ENCODE peak calls at places on chromosomes 1 and 21, in nine cellular contexts. One of them, this sample, is unnamed.

GRCh38 chr1:218669431-218669830 is 324.3 kb downstream of the TGFB2 start:
- DNase-seq in AG04450: no peak
- DNase-seq in fibroblast of lung: no peak
- DNase-seq in fibroblast of mammary gland: peak
- DNase-seq in activated B cell treated with CpG ODN at 0.5 μM for 24 hours: no peak
- DNase-seq in neural progenitor cell: no peak
- DNase-seq in uterus: no peak
- DNase-seq in RWPE2: no peak
- DNase-seq in endothelial cell: no peak
- DNase-seq in this sample: no peak

GRCh38 chr1:169690489-169690888 is 20.9 kb downstream of the SELL start:
- DNase-seq in endothelial cell: no peak
- DNase-seq in uterus: no peak
- DNase-seq in fibroblast of mammary gland: no peak
- DNase-seq in neural progenitor cell: no peak
- DNase-seq in fibroblast of lung: no peak
- DNase-seq in activated B cell treated with CpG ODN at 0.5 μM for 24 hours: no peak
- DNase-seq in AG04450: no peak
- DNase-seq in RWPE2: no peak
- DNase-seq in this sample: no peak

GRCh38 chr1:220681220-220681847 is 8.8 kb upstream of the C1orf115 start:
- DNase-seq in fibroblast of lung: peak
- DNase-seq in fibroblast of mammary gland: peak
- DNase-seq in RWPE2: no peak
- DNase-seq in neural progenitor cell: no peak
- DNase-seq in uterus: no peak
- DNase-seq in activated B cell treated with CpG ODN at 0.5 μM for 24 hours: no peak
- DNase-seq in endothelial cell: no peak
- DNase-seq in AG04450: no peak
- DNase-seq in this sample: no peak

GRCh38 chr1:201501144-201501543 is 5.8 kb downstream of the CSRP1 start:
- DNase-seq in AG04450: peak
- DNase-seq in endothelial cell: no peak
- DNase-seq in RWPE2: no peak
- DNase-seq in uterus: peak
- DNase-seq in activated B cell treated with CpG ODN at 0.5 μM for 24 hours: no peak
- DNase-seq in fibroblast of mammary gland: peak
- DNase-seq in neural progenitor cell: no peak
- DNase-seq in fibroblast of lung: peak
- DNase-seq in this sample: no peak

GRCh38 chr1:183840140-183840539 is 35.2 kb downstream of the RGL1 start:
- DNase-seq in activated B cell treated with CpG ODN at 0.5 μM for 24 hours: no peak
- DNase-seq in RWPE2: no peak
- DNase-seq in AG04450: no peak
- DNase-seq in fibroblast of mammary gland: peak
- DNase-seq in endothelial cell: no peak
- DNase-seq in uterus: no peak
- DNase-seq in neural progenitor cell: no peak
- DNase-seq in fibroblast of lung: peak
- DNase-seq in this sample: no peak

GRCh38 chr1:37741130-37741529 is 23.8 kb downstream of the EPHA10 start:
- DNase-seq in endothelial cell: no peak
- DNase-seq in RWPE2: peak
- DNase-seq in fibroblast of mammary gland: peak
- DNase-seq in neural progenitor cell: no peak
- DNase-seq in activated B cell treated with CpG ODN at 0.5 μM for 24 hours: no peak
- DNase-seq in AG04450: no peak
- DNase-seq in uterus: no peak
- DNase-seq in fibroblast of lung: no peak
- DNase-seq in this sample: no peak

GRCh38 chr1:107935396-107936064 is 29.4 kb downstream of the VAV3 start:
- DNase-seq in AG04450: no peak
- DNase-seq in fibroblast of lung: no peak
- DNase-seq in fibroblast of mammary gland: peak
- DNase-seq in RWPE2: no peak
- DNase-seq in neural progenitor cell: no peak
- DNase-seq in endothelial cell: no peak
- DNase-seq in activated B cell treated with CpG ODN at 0.5 μM for 24 hours: peak
- DNase-seq in uterus: no peak
- DNase-seq in this sample: no peak

GRCh38 chr1:160474392-160475242 is 48.4 kb downstream of the SLAMF6 start:
- DNase-seq in fibroblast of mammary gland: no peak
- DNase-seq in uterus: no peak
- DNase-seq in activated B cell treated with CpG ODN at 0.5 μM for 24 hours: no peak
- DNase-seq in RWPE2: no peak
- DNase-seq in AG04450: no peak
- DNase-seq in endothelial cell: no peak
- DNase-seq in neural progenitor cell: no peak
- DNase-seq in fibroblast of lung: no peak
- DNase-seq in this sample: no peak

GRCh38 chr1:212759683-212760082 is 31.9 kb downstream of the NSL1 start:
- DNase-seq in fibroblast of lung: no peak
- DNase-seq in endothelial cell: no peak
- DNase-seq in uterus: no peak
- DNase-seq in RWPE2: no peak
- DNase-seq in fibroblast of mammary gland: no peak
- DNase-seq in neural progenitor cell: no peak
- DNase-seq in AG04450: no peak
- DNase-seq in activated B cell treated with CpG ODN at 0.5 μM for 24 hours: no peak
- DNase-seq in this sample: no peak

GRCh38 chr1:212754715-212755114 is 36.9 kb downstream of the NSL1 start:
- DNase-seq in AG04450: no peak
- DNase-seq in activated B cell treated with CpG ODN at 0.5 μM for 24 hours: no peak
- DNase-seq in endothelial cell: no peak
- DNase-seq in fibroblast of mammary gland: no peak
- DNase-seq in uterus: no peak
- DNase-seq in fibroblast of lung: no peak
- DNase-seq in neural progenitor cell: no peak
- DNase-seq in RWPE2: no peak
- DNase-seq in this sample: no peak

GRCh38 chr1:212762839-212763238 is 28.7 kb downstream of the NSL1 start:
- DNase-seq in neural progenitor cell: no peak
- DNase-seq in AG04450: no peak
- DNase-seq in fibroblast of mammary gland: no peak
- DNase-seq in endothelial cell: no peak
- DNase-seq in RWPE2: no peak
- DNase-seq in fibroblast of lung: no peak
- DNase-seq in uterus: no peak
- DNase-seq in activated B cell treated with CpG ODN at 0.5 μM for 24 hours: no peak
- DNase-seq in this sample: no peak

GRCh38 chr1:212762234-212762633 is 29.3 kb downstream of the NSL1 start:
- DNase-seq in activated B cell treated with CpG ODN at 0.5 μM for 24 hours: no peak
- DNase-seq in uterus: no peak
- DNase-seq in endothelial cell: no peak
- DNase-seq in neural progenitor cell: no peak
- DNase-seq in fibroblast of mammary gland: no peak
- DNase-seq in RWPE2: no peak
- DNase-seq in fibroblast of lung: no peak
- DNase-seq in AG04450: no peak
- DNase-seq in this sample: no peak

GRCh38 chr1:212760126-212760823 is 31.3 kb downstream of the NSL1 start:
- DNase-seq in uterus: no peak
- DNase-seq in AG04450: no peak
- DNase-seq in fibroblast of mammary gland: peak
- DNase-seq in activated B cell treated with CpG ODN at 0.5 μM for 24 hours: no peak
- DNase-seq in neural progenitor cell: peak
- DNase-seq in fibroblast of lung: no peak
- DNase-seq in endothelial cell: peak
- DNase-seq in RWPE2: no peak
- DNase-seq in this sample: no peak
- TF ChIP-seq CTCF in uterus: no peak
- TF ChIP-seq CTCF in AG04450: peak
- TF ChIP-seq CTCF in fibroblast of mammary gland: peak
- TF ChIP-seq CTCF in activated B cell treated with CpG ODN at 0.5 μM for 24 hours: no peak
- TF ChIP-seq CTCF in neural progenitor cell: peak
- TF ChIP-seq CTCF in fibroblast of lung: peak
- TF ChIP-seq CTCF in endothelial cell: peak
- TF ChIP-seq CTCF in RWPE2: no peak
- TF ChIP-seq CTCF in this sample: no peak

GRCh38 chr21:17903929-17904639 is 84.9 kb upstream of the C21orf91 start:
- DNase-seq in endothelial cell: no peak
- DNase-seq in fibroblast of lung: no peak
- DNase-seq in neural progenitor cell: no peak
- DNase-seq in activated B cell treated with CpG ODN at 0.5 μM for 24 hours: no peak
- DNase-seq in uterus: no peak
- DNase-seq in RWPE2: no peak
- DNase-seq in fibroblast of mammary gland: peak
- DNase-seq in AG04450: no peak
- DNase-seq in this sample: no peak

GRCh38 chr21:17900990-17901385 is 81.8 kb upstream of the C21orf91 start:
- DNase-seq in fibroblast of mammary gland: no peak
- DNase-seq in endothelial cell: no peak
- DNase-seq in neural progenitor cell: no peak
- DNase-seq in activated B cell treated with CpG ODN at 0.5 μM for 24 hours: no peak
- DNase-seq in RWPE2: no peak
- DNase-seq in AG04450: no peak
- DNase-seq in fibroblast of lung: no peak
- DNase-seq in uterus: no peak
- DNase-seq in this sample: no peak

GRCh38 chr21:17901458-17902092 is 82.4 kb upstream of the C21orf91 start:
- DNase-seq in uterus: no peak
- DNase-seq in RWPE2: no peak
- DNase-seq in activated B cell treated with CpG ODN at 0.5 μM for 24 hours: no peak
- DNase-seq in fibroblast of mammary gland: peak
- DNase-seq in AG04450: no peak
- DNase-seq in fibroblast of lung: no peak
- DNase-seq in endothelial cell: no peak
- DNase-seq in neural progenitor cell: no peak
- DNase-seq in this sample: no peak

GRCh38 chr21:17900281-17900989 is 81.3 kb upstream of the C21orf91 start:
- DNase-seq in activated B cell treated with CpG ODN at 0.5 μM for 24 hours: no peak
- DNase-seq in fibroblast of mammary gland: no peak
- DNase-seq in uterus: no peak
- DNase-seq in RWPE2: no peak
- DNase-seq in endothelial cell: no peak
- DNase-seq in neural progenitor cell: peak
- DNase-seq in fibroblast of lung: no peak
- DNase-seq in AG04450: no peak
- DNase-seq in this sample: no peak

DNA sequence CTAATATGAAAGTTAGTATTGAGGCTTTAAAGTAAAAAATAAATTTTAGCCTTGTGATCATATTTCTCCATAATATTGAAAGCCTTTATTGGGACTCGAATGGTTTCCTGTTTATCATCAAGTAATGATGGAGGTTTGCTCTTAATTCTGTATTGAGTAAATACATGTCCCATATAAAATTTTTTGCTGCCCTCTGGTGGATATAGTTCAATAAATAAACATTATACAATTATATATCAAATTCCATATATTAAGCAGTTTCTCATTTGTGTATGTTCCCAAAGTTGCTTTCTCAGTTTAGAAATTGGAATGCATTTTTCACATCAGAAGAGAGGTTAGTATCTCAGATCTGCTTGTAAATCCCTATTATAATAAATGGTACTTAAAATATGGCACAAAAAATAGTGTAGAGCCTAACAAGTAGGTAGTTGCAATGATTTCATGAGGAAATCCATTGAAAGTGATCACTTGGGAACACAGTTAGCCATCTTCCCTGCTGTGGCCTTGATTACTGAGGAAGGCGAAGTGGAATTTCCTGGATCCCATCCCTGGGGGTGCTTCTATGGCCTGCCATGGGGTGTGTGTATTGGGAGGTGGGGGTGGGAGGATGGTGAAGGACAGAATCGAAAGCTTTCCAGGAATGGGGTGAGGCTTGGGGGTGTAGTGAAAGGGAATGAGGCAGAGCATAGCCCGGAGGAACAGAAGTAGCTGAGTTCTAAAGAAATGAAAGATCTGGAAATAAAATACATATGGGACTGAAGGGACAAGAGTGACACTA is 84.1 kb upstream of the C21orf91 start:
- DNase-seq in RWPE2: no peak
- DNase-seq in fibroblast of mammary gland: peak
- DNase-seq in fibroblast of lung: peak
- DNase-seq in AG04450: peak
- DNase-seq in endothelial cell: no peak
- DNase-seq in uterus: no peak
- DNase-seq in activated B cell treated with CpG ODN at 0.5 μM for 24 hours: no peak
- DNase-seq in neural progenitor cell: no peak
- DNase-seq in this sample: no peak
- TF ChIP-seq CTCF in RWPE2: peak
- TF ChIP-seq CTCF in fibroblast of mammary gland: no peak
- TF ChIP-seq CTCF in fibroblast of lung: no peak
- TF ChIP-seq CTCF in AG04450: peak
- TF ChIP-seq CTCF in endothelial cell: peak
- TF ChIP-seq CTCF in uterus: no peak
- TF ChIP-seq CTCF in activated B cell treated with CpG ODN at 0.5 μM for 24 hours: no peak
- TF ChIP-seq CTCF in neural progenitor cell: peak
- TF ChIP-seq CTCF in this sample: peak

GRCh38 chr21:31460985-31461384 is 116.9 kb upstream of the TIAM1 start:
- DNase-seq in RWPE2: no peak
- DNase-seq in endothelial cell: no peak
- DNase-seq in fibroblast of mammary gland: no peak
- DNase-seq in neural progenitor cell: no peak
- DNase-seq in AG04450: no peak
- DNase-seq in activated B cell treated with CpG ODN at 0.5 μM for 24 hours: no peak
- DNase-seq in uterus: no peak
- DNase-seq in fibroblast of lung: no peak
- DNase-seq in this sample: no peak

GRCh38 chr21:31456201-31456600 is 112.1 kb upstream of the TIAM1 start:
- DNase-seq in RWPE2: no peak
- DNase-seq in uterus: no peak
- DNase-seq in fibroblast of mammary gland: no peak
- DNase-seq in fibroblast of lung: no peak
- DNase-seq in neural progenitor cell: no peak
- DNase-seq in activated B cell treated with CpG ODN at 0.5 μM for 24 hours: no peak
- DNase-seq in endothelial cell: no peak
- DNase-seq in AG04450: no peak
- DNase-seq in this sample: no peak

GRCh38 chr21:31455506-31455905 is 111.4 kb upstream of the TIAM1 start:
- DNase-seq in AG04450: no peak
- DNase-seq in uterus: no peak
- DNase-seq in activated B cell treated with CpG ODN at 0.5 μM for 24 hours: no peak
- DNase-seq in neural progenitor cell: no peak
- DNase-seq in fibroblast of mammary gland: no peak
- DNase-seq in RWPE2: no peak
- DNase-seq in endothelial cell: no peak
- DNase-seq in fibroblast of lung: no peak
- DNase-seq in this sample: no peak

GRCh38 chr21:31459457-31459856 is 115.4 kb upstream of the TIAM1 start:
- DNase-seq in endothelial cell: peak
- DNase-seq in fibroblast of lung: no peak
- DNase-seq in activated B cell treated with CpG ODN at 0.5 μM for 24 hours: no peak
- DNase-seq in AG04450: no peak
- DNase-seq in fibroblast of mammary gland: no peak
- DNase-seq in RWPE2: no peak
- DNase-seq in uterus: no peak
- DNase-seq in neural progenitor cell: peak
- DNase-seq in this sample: no peak

DNA sequence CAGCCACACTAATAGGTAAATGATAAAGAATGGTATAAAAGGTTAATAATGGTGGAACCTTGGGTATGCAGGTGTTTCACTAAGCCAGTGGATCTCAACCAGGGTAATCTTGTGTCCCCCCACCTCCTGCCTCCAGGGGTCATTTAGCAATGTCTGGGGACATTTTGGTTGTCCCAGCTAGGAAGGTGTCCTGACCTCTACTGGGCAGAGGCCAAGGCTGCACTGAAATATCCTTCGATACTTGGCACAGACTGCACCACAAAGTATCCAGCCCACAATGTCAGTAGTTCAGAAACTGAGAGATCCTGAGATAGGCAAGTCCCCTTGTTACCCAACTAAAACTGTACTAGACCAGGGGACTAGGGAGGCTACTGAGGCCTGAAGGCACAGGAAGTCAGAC is 113.6 kb upstream of the TIAM1 start:
- DNase-seq in neural progenitor cell: peak
- DNase-seq in endothelial cell: peak
- DNase-seq in RWPE2: no peak
- DNase-seq in uterus: no peak
- DNase-seq in fibroblast of mammary gland: no peak
- DNase-seq in activated B cell treated with CpG ODN at 0.5 μM for 24 hours: no peak
- DNase-seq in AG04450: no peak
- DNase-seq in fibroblast of lung: no peak
- DNase-seq in this sample: no peak
- TF ChIP-seq CTCF in neural progenitor cell: peak
- TF ChIP-seq CTCF in endothelial cell: peak
- TF ChIP-seq CTCF in RWPE2: no peak
- TF ChIP-seq CTCF in uterus: no peak
- TF ChIP-seq CTCF in fibroblast of mammary gland: no peak
- TF ChIP-seq CTCF in activated B cell treated with CpG ODN at 0.5 μM for 24 hours: no peak
- TF ChIP-seq CTCF in AG04450: no peak
- TF ChIP-seq CTCF in fibroblast of lung: no peak
- TF ChIP-seq CTCF in this sample: no peak

DNA sequence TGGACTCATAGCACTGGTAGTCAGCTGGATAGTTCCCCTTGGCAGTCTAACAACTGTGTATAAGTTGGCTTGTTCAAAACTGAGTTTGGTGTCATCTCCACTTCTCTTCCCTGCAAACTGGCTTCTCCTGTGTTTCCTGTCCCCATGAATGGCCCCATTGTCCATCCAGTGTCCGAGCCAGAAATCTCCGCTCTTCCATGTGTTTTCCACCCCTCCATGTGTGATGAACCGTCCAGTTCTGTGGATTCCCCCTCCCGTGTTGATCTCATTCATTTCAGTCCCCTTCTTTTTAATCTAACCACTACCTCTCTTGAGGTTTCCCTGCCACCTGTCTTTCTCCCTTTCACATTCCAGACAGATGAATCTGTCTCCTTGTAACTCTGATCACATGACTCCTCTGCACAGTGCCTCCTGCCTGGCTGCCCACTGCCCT is 195.7 kb downstream of the ROR1 start:
- DNase-seq in RWPE2: no peak
- DNase-seq in fibroblast of lung: no peak
- DNase-seq in uterus: no peak
- DNase-seq in fibroblast of mammary gland: no peak
- DNase-seq in AG04450: no peak
- DNase-seq in endothelial cell: no peak
- DNase-seq in activated B cell treated with CpG ODN at 0.5 μM for 24 hours: no peak
- DNase-seq in neural progenitor cell: no peak
- DNase-seq in this sample: no peak
- TF ChIP-seq CTCF in RWPE2: no peak
- TF ChIP-seq CTCF in fibroblast of lung: no peak
- TF ChIP-seq CTCF in uterus: no peak
- TF ChIP-seq CTCF in fibroblast of mammary gland: no peak
- TF ChIP-seq CTCF in AG04450: no peak
- TF ChIP-seq CTCF in endothelial cell: no peak
- TF ChIP-seq CTCF in activated B cell treated with CpG ODN at 0.5 μM for 24 hours: no peak
- TF ChIP-seq CTCF in neural progenitor cell: no peak
- TF ChIP-seq CTCF in this sample: no peak